ENCODE peak calls at places on chromosomes 6 and 20, in seven cellular contexts. One of them, this sample, is unnamed.

GRCh38 chr6:134560019-134560418 is 242.1 kb upstream of the SGK1 start:
- DNase-seq in LHCN-M2: no peak
- DNase-seq in activated CD8-positive, alpha-beta memory T cell treated with anti-CD3 and anti-CD28 coated beads, Interleukin-2, amount 10 ng/mL, durations not matched to agents 7 days and 5 days: no peak
- DNase-seq in GM12865: no peak
- DNase-seq in amniotic stem cell: no peak
- DNase-seq in PC-3: no peak
- DNase-seq in HepG2: no peak
- DNase-seq in this sample: no peak

GRCh38 chr6:12886961-12887775 is 170.6 kb downstream of the PHACTR1 start:
- DNase-seq in LHCN-M2: peak
- DNase-seq in activated CD8-positive, alpha-beta memory T cell treated with anti-CD3 and anti-CD28 coated beads, Interleukin-2, amount 10 ng/mL, durations not matched to agents 7 days and 5 days: no peak
- DNase-seq in GM12865: no peak
- DNase-seq in amniotic stem cell: no peak
- DNase-seq in PC-3: peak
- DNase-seq in HepG2: no peak
- DNase-seq in this sample: no peak

GRCh38 chr20:19855426-19855825 is 97.4 kb downstream of the RIN2 start:
- DNase-seq in LHCN-M2: no peak
- DNase-seq in activated CD8-positive, alpha-beta memory T cell treated with anti-CD3 and anti-CD28 coated beads, Interleukin-2, amount 10 ng/mL, durations not matched to agents 7 days and 5 days: no peak
- DNase-seq in GM12865: no peak
- DNase-seq in amniotic stem cell: no peak
- DNase-seq in PC-3: no peak
- DNase-seq in HepG2: no peak
- DNase-seq in this sample: no peak

GRCh38 chr6:144585217-144585814 is 300.2 kb downstream of the UTRN start:
- DNase-seq in LHCN-M2: peak
- DNase-seq in activated CD8-positive, alpha-beta memory T cell treated with anti-CD3 and anti-CD28 coated beads, Interleukin-2, amount 10 ng/mL, durations not matched to agents 7 days and 5 days: no peak
- DNase-seq in GM12865: peak
- DNase-seq in amniotic stem cell: peak
- DNase-seq in PC-3: peak
- DNase-seq in HepG2: peak
- DNase-seq in this sample: no peak

GRCh38 chr6:13924146-13924948 is 405 bp upstream of the RNF182 start:
- DNase-seq in LHCN-M2: peak
- DNase-seq in activated CD8-positive, alpha-beta memory T cell treated with anti-CD3 and anti-CD28 coated beads, Interleukin-2, amount 10 ng/mL, durations not matched to agents 7 days and 5 days: peak
- DNase-seq in GM12865: peak
- DNase-seq in amniotic stem cell: peak
- DNase-seq in PC-3: peak
- DNase-seq in HepG2: no peak
- DNase-seq in this sample: no peak

GRCh38 chr6:149963462-149964242 is at the start of gene ULBP1:
- DNase-seq in LHCN-M2: peak
- DNase-seq in activated CD8-positive, alpha-beta memory T cell treated with anti-CD3 and anti-CD28 coated beads, Interleukin-2, amount 10 ng/mL, durations not matched to agents 7 days and 5 days: peak
- DNase-seq in GM12865: peak
- DNase-seq in amniotic stem cell: no peak
- DNase-seq in PC-3: peak
- DNase-seq in HepG2: no peak
- DNase-seq in this sample: peak

GRCh38 chr6:169752074-169752623 is 727 bp downstream of the ERMARD start:
- DNase-seq in LHCN-M2: peak
- DNase-seq in activated CD8-positive, alpha-beta memory T cell treated with anti-CD3 and anti-CD28 coated beads, Interleukin-2, amount 10 ng/mL, durations not matched to agents 7 days and 5 days: no peak
- DNase-seq in GM12865: peak
- DNase-seq in amniotic stem cell: no peak
- DNase-seq in PC-3: no peak
- DNase-seq in HepG2: peak
- DNase-seq in this sample: no peak

GRCh38 chr6:140909156-140909555 is 1223.6 kb upstream of the GJE1 start:
- DNase-seq in LHCN-M2: peak
- DNase-seq in activated CD8-positive, alpha-beta memory T cell treated with anti-CD3 and anti-CD28 coated beads, Interleukin-2, amount 10 ng/mL, durations not matched to agents 7 days and 5 days: no peak
- DNase-seq in GM12865: no peak
- DNase-seq in amniotic stem cell: no peak
- DNase-seq in PC-3: no peak
- DNase-seq in HepG2: no peak
- DNase-seq in this sample: no peak

GRCh38 chr6:144602523-144603180 is 317.5 kb downstream of the UTRN start:
- DNase-seq in LHCN-M2: no peak
- DNase-seq in activated CD8-positive, alpha-beta memory T cell treated with anti-CD3 and anti-CD28 coated beads, Interleukin-2, amount 10 ng/mL, durations not matched to agents 7 days and 5 days: no peak
- DNase-seq in GM12865: no peak
- DNase-seq in amniotic stem cell: no peak
- DNase-seq in PC-3: no peak
- DNase-seq in HepG2: no peak
- DNase-seq in this sample: no peak

GRCh38 chr6:124961784-124962611 is at the start of gene RNF217:
- DNase-seq in LHCN-M2: peak
- DNase-seq in activated CD8-positive, alpha-beta memory T cell treated with anti-CD3 and anti-CD28 coated beads, Interleukin-2, amount 10 ng/mL, durations not matched to agents 7 days and 5 days: no peak
- DNase-seq in GM12865: no peak
- DNase-seq in amniotic stem cell: no peak
- DNase-seq in PC-3: peak
- DNase-seq in HepG2: no peak
- DNase-seq in this sample: peak

GRCh38 chr6:105855433-105855832 is 230.7 kb upstream of the PRDM1 start:
- DNase-seq in LHCN-M2: no peak
- DNase-seq in activated CD8-positive, alpha-beta memory T cell treated with anti-CD3 and anti-CD28 coated beads, Interleukin-2, amount 10 ng/mL, durations not matched to agents 7 days and 5 days: no peak
- DNase-seq in GM12865: no peak
- DNase-seq in amniotic stem cell: no peak
- DNase-seq in PC-3: no peak
- DNase-seq in HepG2: no peak
- DNase-seq in this sample: no peak

GRCh38 chr6:35485402-35485877 is 11.4 kb downstream of the TEAD3 start:
- DNase-seq in LHCN-M2: peak
- DNase-seq in activated CD8-positive, alpha-beta memory T cell treated with anti-CD3 and anti-CD28 coated beads, Interleukin-2, amount 10 ng/mL, durations not matched to agents 7 days and 5 days: no peak
- DNase-seq in GM12865: no peak
- DNase-seq in amniotic stem cell: no peak
- DNase-seq in PC-3: peak
- DNase-seq in HepG2: no peak
- DNase-seq in this sample: no peak

GRCh38 chr6:33273129-33273923 is 1.5 kb downstream of the RPS18 start:
- DNase-seq in LHCN-M2: no peak
- DNase-seq in activated CD8-positive, alpha-beta memory T cell treated with anti-CD3 and anti-CD28 coated beads, Interleukin-2, amount 10 ng/mL, durations not matched to agents 7 days and 5 days: no peak
- DNase-seq in GM12865: no peak
- DNase-seq in amniotic stem cell: no peak
- DNase-seq in PC-3: no peak
- DNase-seq in HepG2: no peak
- DNase-seq in this sample: no peak

GRCh38 chr20:59159091-59159821 is 4.4 kb upstream of the ZNF831 start:
- DNase-seq in LHCN-M2: no peak
- DNase-seq in activated CD8-positive, alpha-beta memory T cell treated with anti-CD3 and anti-CD28 coated beads, Interleukin-2, amount 10 ng/mL, durations not matched to agents 7 days and 5 days: peak
- DNase-seq in GM12865: no peak
- DNase-seq in amniotic stem cell: no peak
- DNase-seq in PC-3: peak
- DNase-seq in HepG2: no peak
- DNase-seq in this sample: no peak

GRCh38 chr6:163369122-163369521 is 45.4 kb upstream of the QKI start:
- DNase-seq in LHCN-M2: no peak
- DNase-seq in activated CD8-positive, alpha-beta memory T cell treated with anti-CD3 and anti-CD28 coated beads, Interleukin-2, amount 10 ng/mL, durations not matched to agents 7 days and 5 days: no peak
- DNase-seq in GM12865: no peak
- DNase-seq in amniotic stem cell: no peak
- DNase-seq in PC-3: no peak
- DNase-seq in HepG2: no peak
- DNase-seq in this sample: no peak

GRCh38 chr6:32092760-32093497 is 16.2 kb downstream of the TNXB start:
- DNase-seq in LHCN-M2: no peak
- DNase-seq in activated CD8-positive, alpha-beta memory T cell treated with anti-CD3 and anti-CD28 coated beads, Interleukin-2, amount 10 ng/mL, durations not matched to agents 7 days and 5 days: no peak
- DNase-seq in GM12865: no peak
- DNase-seq in amniotic stem cell: peak
- DNase-seq in PC-3: no peak
- DNase-seq in HepG2: no peak
- DNase-seq in this sample: no peak

GRCh38 chr6:157228421-157229218 is 94.7 kb downstream of the TMEM242 start:
- DNase-seq in LHCN-M2: no peak
- DNase-seq in activated CD8-positive, alpha-beta memory T cell treated with anti-CD3 and anti-CD28 coated beads, Interleukin-2, amount 10 ng/mL, durations not matched to agents 7 days and 5 days: no peak
- DNase-seq in GM12865: no peak
- DNase-seq in amniotic stem cell: no peak
- DNase-seq in PC-3: no peak
- DNase-seq in HepG2: no peak
- DNase-seq in this sample: peak

GRCh38 chr6:44339763-44340625 is 2.5 kb upstream of the SPATS1 start:
- DNase-seq in LHCN-M2: peak
- DNase-seq in activated CD8-positive, alpha-beta memory T cell treated with anti-CD3 and anti-CD28 coated beads, Interleukin-2, amount 10 ng/mL, durations not matched to agents 7 days and 5 days: no peak
- DNase-seq in GM12865: no peak
- DNase-seq in amniotic stem cell: no peak
- DNase-seq in PC-3: peak
- DNase-seq in HepG2: no peak
- DNase-seq in this sample: no peak

This sample was measured in left lobe of liver.